ENCODE peak calls at places on chromosomes 1 and 21, in four cellular contexts. X, G, V and W are unnamed samples.

GRCh38 chr21:25837545-25838263 is 102.9 kb downstream of the GABPA start:
- DNase-seq in X (no peak), G (peak; percentile 20), V (peak; percentile 38), W (no peak)

GRCh38 chr1:230905733-230906132 is 37.4 kb upstream of the C1orf198 start:
- DNase-seq in X (no peak), G (no peak), V (peak; percentile 57), W (no peak)

GRCh38 chr1:84386716-84387479 is 11.4 kb upstream of the DNASE2B start:
- DNase-seq in X (no peak), G (peak; percentile 12), V (peak; percentile 12), W (no peak)

GRCh38 chr1:77539510-77540142 is 142.8 kb downstream of the ZZZ3 start:
- DNase-seq in X (no peak), G (no peak), V (peak; percentile 99), W (no peak)

GRCh38 chr1:16986596-16987361 is 6.4 kb upstream of the MFAP2 start:
- DNase-seq in X (no peak), G (peak; percentile 8), V (no peak), W (no peak)

GRCh38 chr1:46202975-46203737 is at the start of gene LURAP1:
- DNase-seq in X (no peak), G (no peak), V (peak; percentile 86), W (no peak)

GRCh38 chr21:38831526-38832467 is 26.1 kb downstream of the ETS2 start:
- DNase-seq in X (no peak), G (peak; percentile 59), V (peak; percentile 100), W (no peak)

GRCh38 chr1:924619-925323 is 1.0 kb downstream of the SAMD11 start:
- DNase-seq in X (peak; percentile 60), G (no peak), V (no peak), W (no peak)

GRCh38 chr1:205961970-205962820 is 18.9 kb upstream of the SLC26A9 start:
- DNase-seq in X (no peak), G (peak; percentile 86), V (no peak), W (no peak)

GRCh38 chr1:168178227-168178637 is 530 bp upstream of the TIPRL start:
- DNase-seq in X (no peak), G (no peak), V (no peak), W (no peak)

GRCh38 chr1:168179411-168180147 is 817 bp downstream of the TIPRL start:
- DNase-seq in X (no peak), G (peak; percentile 8), V (peak; percentile 29), W (no peak)

GRCh38 chr1:168180148-168180524 is 1.4 kb downstream of the TIPRL start:
- DNase-seq in X (no peak), G (no peak), V (peak; percentile 17), W (no peak)

DNA sequence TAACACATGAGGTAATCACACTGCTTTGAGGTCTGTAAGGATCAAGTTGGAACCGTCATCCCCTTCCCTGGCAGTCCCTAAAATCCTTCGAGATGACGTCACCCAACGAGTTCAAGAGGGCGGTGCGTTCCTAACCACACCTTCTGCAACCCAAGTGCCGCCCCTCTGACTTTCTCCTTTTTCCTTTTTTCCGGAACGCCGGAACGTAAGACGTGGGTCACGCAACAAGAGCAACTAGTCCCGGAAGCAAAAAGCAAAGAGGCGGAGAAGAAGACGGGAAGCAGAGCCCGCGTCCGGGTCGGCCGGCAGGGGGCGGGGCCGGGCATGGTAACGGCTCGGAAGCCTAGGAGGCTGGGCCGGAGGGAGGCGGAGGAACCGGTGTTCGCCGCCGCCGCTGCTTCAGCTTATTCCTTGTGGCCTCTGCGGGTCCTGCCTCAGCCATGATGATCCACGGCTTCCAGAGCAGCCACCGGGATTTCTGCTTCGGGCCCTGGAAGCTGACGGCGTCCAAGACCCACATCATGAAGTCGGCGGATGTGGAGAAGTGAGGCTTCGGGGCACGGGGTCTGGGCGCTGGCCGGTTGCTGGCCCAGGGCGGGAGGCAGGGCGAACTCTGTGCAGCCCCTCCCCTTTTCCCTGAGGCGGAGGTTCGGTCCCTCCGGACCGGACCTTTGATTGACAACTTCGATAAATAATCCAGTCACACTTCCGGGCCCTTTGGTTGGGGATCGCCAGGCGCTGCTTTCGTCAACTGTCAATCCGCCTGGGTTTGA is at the start of gene TIPRL:
- DNase-seq in X (peak; percentile 95), G (peak; percentile 99), V (peak; percentile 99), W (peak; percentile 97)
- TF ChIP-seq CTCF in X (peak; percentile 49), G (peak; percentile 83), V (peak; percentile 41), W (peak; percentile 84)

DNA sequence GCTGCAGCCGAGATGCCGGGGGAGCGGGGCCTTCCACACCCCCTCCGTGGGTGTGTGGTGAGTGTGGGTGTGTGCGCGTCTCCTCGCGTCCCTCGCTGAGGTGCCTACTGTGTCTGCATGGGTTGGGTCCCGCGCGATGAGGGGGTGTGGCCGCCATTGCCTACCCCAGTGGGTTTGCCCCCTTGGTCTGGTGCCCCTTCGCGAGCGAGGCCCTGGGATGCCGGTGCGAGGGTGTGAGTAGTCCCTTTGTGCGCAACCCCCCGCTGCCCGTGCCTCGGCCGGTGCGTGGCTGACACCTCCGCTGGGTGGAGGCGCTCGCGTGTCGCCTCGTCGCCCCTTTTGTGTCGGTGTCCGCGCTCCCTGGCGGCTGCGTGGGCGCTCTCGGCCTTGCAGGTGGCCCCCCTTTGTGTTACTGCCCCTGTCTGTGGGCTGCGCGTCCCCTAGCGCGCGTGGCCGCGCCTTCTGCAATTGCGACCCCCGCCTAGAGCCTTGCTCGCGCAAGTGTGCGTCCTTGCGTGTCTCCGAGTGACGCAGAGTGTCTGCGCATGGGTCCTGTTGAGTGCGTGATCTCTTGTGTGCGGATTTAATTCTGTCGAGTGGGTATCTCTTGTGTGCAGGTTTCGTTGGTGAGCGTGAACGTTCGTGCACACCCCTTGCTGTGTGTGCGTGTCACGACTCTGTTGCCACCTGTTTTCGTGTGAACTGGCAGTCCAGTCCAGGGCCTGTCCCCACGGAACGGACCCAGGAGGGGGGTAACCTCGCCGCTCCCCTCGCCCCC is 552 bp downstream of the TTC3 start:
- DNase-seq in X (peak; percentile 78), G (peak; percentile 20), V (peak; percentile 44), W (no peak)
- TF ChIP-seq CTCF in X (no peak), G (no peak), V (no peak), W (no peak)

DNA sequence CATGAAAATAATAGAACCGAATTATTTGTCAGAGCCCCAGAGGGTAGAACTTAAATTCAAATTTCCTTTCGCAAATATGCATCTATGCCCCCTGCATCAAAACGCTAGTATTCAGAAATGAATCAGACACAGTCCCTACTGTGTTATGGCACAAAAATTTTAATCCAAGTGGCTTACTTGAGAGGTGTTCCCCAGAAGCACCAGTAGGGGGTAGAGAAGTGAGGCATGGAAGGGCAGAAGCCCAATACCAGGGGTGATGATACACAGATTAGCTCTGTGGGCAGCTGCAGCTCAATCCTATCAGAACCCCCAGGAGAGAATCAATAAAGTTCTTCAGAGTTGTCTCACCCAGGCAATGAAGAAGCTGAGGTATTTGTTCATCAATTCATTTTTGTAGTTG is 342.2 kb downstream of the OMA1 start:
- DNase-seq in X (no peak), G (no peak), V (no peak), W (no peak)
- TF ChIP-seq CTCF in X (no peak), G (no peak), V (peak; percentile 19), W (peak; percentile 61)

GRCh38 chr21:40852563-40852962 is 5.6 kb upstream of the DSCAM start:
- DNase-seq in X (no peak), G (no peak), V (no peak), W (no peak)
- TF ChIP-seq CTCF in X (no peak), G (no peak), V (no peak), W (no peak)